ENCODE peak calls at places on chromosome 10, in five cellular contexts. One of them, this sample, is unnamed.

GRCh38 chr10:43294241-43294658 is 27.4 kb upstream of the RASGEF1A start:
- DNase-seq in A673: no peak
- DNase-seq in CD8-positive, alpha-beta memory T cell: peak
- DNase-seq in fibroblast of mammary gland: no peak
- DNase-seq in mucosa of descending colon: no peak
- DNase-seq in this sample: no peak

GRCh38 chr10:124125305-124126116 is 32.1 kb upstream of the CHST15 start:
- DNase-seq in A673: peak
- DNase-seq in CD8-positive, alpha-beta memory T cell: no peak
- DNase-seq in fibroblast of mammary gland: no peak
- DNase-seq in mucosa of descending colon: no peak
- DNase-seq in this sample: no peak

GRCh38 chr10:35224045-35224740 is 97.5 kb downstream of the CREM start:
- DNase-seq in A673: no peak
- DNase-seq in CD8-positive, alpha-beta memory T cell: no peak
- DNase-seq in fibroblast of mammary gland: no peak
- DNase-seq in mucosa of descending colon: no peak
- DNase-seq in this sample: no peak

GRCh38 chr10:32684291-32684690 is 238.4 kb downstream of the CCDC7 start:
- DNase-seq in A673: no peak
- DNase-seq in CD8-positive, alpha-beta memory T cell: no peak
- DNase-seq in fibroblast of mammary gland: no peak
- DNase-seq in mucosa of descending colon: no peak
- DNase-seq in this sample: no peak

GRCh38 chr10:11724938-11725776 is 17.0 kb upstream of the ECHDC3 start:
- DNase-seq in A673: peak
- DNase-seq in CD8-positive, alpha-beta memory T cell: no peak
- DNase-seq in fibroblast of mammary gland: peak
- DNase-seq in mucosa of descending colon: no peak
- DNase-seq in this sample: no peak

GRCh38 chr10:96118604-96119450 is 11.3 kb upstream of the ZNF518A start:
- DNase-seq in A673: no peak
- DNase-seq in CD8-positive, alpha-beta memory T cell: no peak
- DNase-seq in fibroblast of mammary gland: no peak
- DNase-seq in mucosa of descending colon: no peak
- DNase-seq in this sample: no peak

GRCh38 chr10:46557319-46558140 is 1.1 kb upstream of the GPRIN2 start:
- DNase-seq in A673: no peak
- DNase-seq in CD8-positive, alpha-beta memory T cell: peak
- DNase-seq in fibroblast of mammary gland: no peak
- DNase-seq in mucosa of descending colon: peak
- DNase-seq in this sample: peak

GRCh38 chr10:90066435-90066834 is 365.0 kb downstream of the KIF20B start:
- DNase-seq in A673: no peak
- DNase-seq in CD8-positive, alpha-beta memory T cell: no peak
- DNase-seq in fibroblast of mammary gland: no peak
- DNase-seq in mucosa of descending colon: no peak
- DNase-seq in this sample: no peak

GRCh38 chr10:11757452-11757819 is 15.3 kb downstream of the ECHDC3 start:
- DNase-seq in A673: peak
- DNase-seq in CD8-positive, alpha-beta memory T cell: no peak
- DNase-seq in fibroblast of mammary gland: peak
- DNase-seq in mucosa of descending colon: no peak
- DNase-seq in this sample: peak

GRCh38 chr10:90787906-90788491 is 69.8 kb downstream of the HTR7 start:
- DNase-seq in A673: peak
- DNase-seq in CD8-positive, alpha-beta memory T cell: no peak
- DNase-seq in fibroblast of mammary gland: peak
- DNase-seq in mucosa of descending colon: no peak
- DNase-seq in this sample: peak

GRCh38 chr10:131938681-131939080 is 37.9 kb downstream of the PPP2R2D start:
- DNase-seq in A673: no peak
- DNase-seq in CD8-positive, alpha-beta memory T cell: no peak
- DNase-seq in fibroblast of mammary gland: no peak
- DNase-seq in mucosa of descending colon: no peak
- DNase-seq in this sample: no peak

GRCh38 chr10:79984851-79985250 is 35.9 kb upstream of the SFTPD start:
- DNase-seq in A673: no peak
- DNase-seq in CD8-positive, alpha-beta memory T cell: no peak
- DNase-seq in fibroblast of mammary gland: no peak
- DNase-seq in mucosa of descending colon: no peak
- DNase-seq in this sample: no peak

GRCh38 chr10:123890761-123891146 is 853 bp downstream of the CPXM2 start:
- DNase-seq in A673: no peak
- DNase-seq in CD8-positive, alpha-beta memory T cell: no peak
- DNase-seq in fibroblast of mammary gland: no peak
- DNase-seq in mucosa of descending colon: no peak
- DNase-seq in this sample: no peak

GRCh38 chr10:100734295-100735086 is 10.9 kb upstream of the PAX2 start:
- DNase-seq in A673: no peak
- DNase-seq in CD8-positive, alpha-beta memory T cell: no peak
- DNase-seq in fibroblast of mammary gland: no peak
- DNase-seq in mucosa of descending colon: no peak
- DNase-seq in this sample: no peak

GRCh38 chr10:75170215-75170614 is 40.4 kb upstream of the VDAC2 start:
- DNase-seq in A673: no peak
- DNase-seq in CD8-positive, alpha-beta memory T cell: no peak
- DNase-seq in fibroblast of mammary gland: no peak
- DNase-seq in mucosa of descending colon: no peak
- DNase-seq in this sample: no peak

GRCh38 chr10:79350407-79351154 is 3.3 kb downstream of the PPIF start:
- DNase-seq in A673: no peak
- DNase-seq in CD8-positive, alpha-beta memory T cell: no peak
- DNase-seq in fibroblast of mammary gland: no peak
- DNase-seq in mucosa of descending colon: no peak
- DNase-seq in this sample: no peak

GRCh38 chr10:15809450-15809849 is 50.9 kb downstream of the MINDY3 start:
- DNase-seq in A673: peak
- DNase-seq in CD8-positive, alpha-beta memory T cell: no peak
- DNase-seq in fibroblast of mammary gland: no peak
- DNase-seq in mucosa of descending colon: no peak
- DNase-seq in this sample: no peak

GRCh38 chr10:48606530-48607355 is 1.9 kb upstream of the ARHGAP22 start:
- DNase-seq in A673: no peak
- DNase-seq in CD8-positive, alpha-beta memory T cell: no peak
- DNase-seq in fibroblast of mammary gland: peak
- DNase-seq in mucosa of descending colon: no peak
- DNase-seq in this sample: no peak

GRCh38 chr10:23439920-23440875 is 1.3 kb downstream of the OTUD1 start:
- DNase-seq in A673: peak
- DNase-seq in CD8-positive, alpha-beta memory T cell: peak
- DNase-seq in fibroblast of mammary gland: peak
- DNase-seq in mucosa of descending colon: peak
- DNase-seq in this sample: peak

GRCh38 chr10:20662742-20663141 is 234.4 kb downstream of the NEBL start:
- DNase-seq in A673: no peak
- DNase-seq in CD8-positive, alpha-beta memory T cell: no peak
- DNase-seq in fibroblast of mammary gland: no peak
- DNase-seq in mucosa of descending colon: no peak
- DNase-seq in this sample: no peak

GRCh38 chr10:124530215-124530665 is 68.6 kb downstream of the LHPP start:
- DNase-seq in A673: peak
- DNase-seq in CD8-positive, alpha-beta memory T cell: peak
- DNase-seq in fibroblast of mammary gland: peak
- DNase-seq in mucosa of descending colon: peak
- DNase-seq in this sample: peak

GRCh38 chr10:96740579-96741281 is 20.4 kb upstream of the PIK3AP1 start:
- DNase-seq in A673: peak
- DNase-seq in CD8-positive, alpha-beta memory T cell: no peak
- DNase-seq in fibroblast of mammary gland: no peak
- DNase-seq in mucosa of descending colon: peak
- DNase-seq in this sample: peak

GRCh38 chr10:35598379-35598778 is 6.8 kb upstream of the GJD4 start:
- DNase-seq in A673: no peak
- DNase-seq in CD8-positive, alpha-beta memory T cell: no peak
- DNase-seq in fibroblast of mammary gland: no peak
- DNase-seq in mucosa of descending colon: no peak
- DNase-seq in this sample: no peak

GRCh38 chr10:113941140-113941539 is 86.7 kb downstream of the NHLRC2 start:
- DNase-seq in A673: no peak
- DNase-seq in CD8-positive, alpha-beta memory T cell: no peak
- DNase-seq in fibroblast of mammary gland: no peak
- DNase-seq in mucosa of descending colon: no peak
- DNase-seq in this sample: no peak

GRCh38 chr10:20767028-20767427 is 130.1 kb downstream of the NEBL start:
- DNase-seq in A673: peak
- DNase-seq in CD8-positive, alpha-beta memory T cell: no peak
- DNase-seq in fibroblast of mammary gland: peak
- DNase-seq in mucosa of descending colon: no peak
- DNase-seq in this sample: no peak

DNA sequence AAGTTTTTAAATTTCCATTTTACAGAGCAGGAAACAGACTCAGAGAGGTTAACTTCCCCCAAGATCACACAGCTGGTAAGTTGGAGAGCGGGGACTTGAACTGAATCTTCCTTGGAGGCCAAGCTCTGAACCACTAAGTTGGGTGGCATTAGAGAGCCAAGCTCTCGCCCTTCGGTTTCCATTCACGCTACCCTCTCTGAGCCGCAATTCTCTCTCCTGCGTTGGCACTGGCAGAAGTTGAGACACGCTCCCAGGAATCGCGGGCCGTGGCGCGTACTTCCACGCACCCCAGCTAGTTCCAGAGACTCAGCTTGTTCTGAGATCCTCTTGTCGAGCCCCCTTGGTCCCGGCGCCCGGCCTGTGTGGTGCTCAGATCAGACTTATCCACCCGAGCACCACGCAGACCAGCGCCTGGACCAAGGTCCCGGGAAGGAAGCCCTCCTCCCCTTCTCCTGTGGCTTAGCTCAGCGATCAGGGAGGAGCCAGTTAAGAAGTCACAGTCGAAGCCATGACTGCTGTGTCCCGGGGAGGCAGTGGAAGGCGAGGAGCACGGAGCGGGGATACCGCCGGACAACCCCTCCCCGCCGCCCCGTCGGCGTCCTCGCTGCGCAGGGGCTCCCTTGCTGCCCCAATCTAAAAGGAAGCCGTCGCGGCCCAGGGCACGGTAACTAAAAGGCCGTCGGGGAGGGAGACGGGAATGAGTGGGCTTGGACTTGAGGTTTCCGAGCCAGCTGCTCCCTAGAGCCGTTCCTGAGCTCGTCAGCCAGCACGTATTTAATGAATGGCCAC is 29.5 kb upstream of the VAX1 start:
- DNase-seq in A673: peak
- DNase-seq in CD8-positive, alpha-beta memory T cell: no peak
- DNase-seq in fibroblast of mammary gland: no peak
- DNase-seq in mucosa of descending colon: no peak
- DNase-seq in this sample: no peak
- H3K4me3 ChIP-seq in A673: peak
- H3K4me3 ChIP-seq in CD8-positive, alpha-beta memory T cell: peak
- H3K4me3 ChIP-seq in fibroblast of mammary gland: no peak
- H3K4me3 ChIP-seq in mucosa of descending colon: no peak
- H3K4me3 ChIP-seq in this sample: peak

GRCh38 chr10:3803295-3803883 is 18.4 kb upstream of the KLF6 start:
- DNase-seq in A673: no peak
- DNase-seq in CD8-positive, alpha-beta memory T cell: no peak
- DNase-seq in fibroblast of mammary gland: peak
- DNase-seq in mucosa of descending colon: no peak
- DNase-seq in this sample: no peak
- H3K4me3 ChIP-seq in A673: no peak
- H3K4me3 ChIP-seq in CD8-positive, alpha-beta memory T cell: no peak
- H3K4me3 ChIP-seq in fibroblast of mammary gland: no peak
- H3K4me3 ChIP-seq in mucosa of descending colon: no peak
- H3K4me3 ChIP-seq in this sample: no peak

DNA sequence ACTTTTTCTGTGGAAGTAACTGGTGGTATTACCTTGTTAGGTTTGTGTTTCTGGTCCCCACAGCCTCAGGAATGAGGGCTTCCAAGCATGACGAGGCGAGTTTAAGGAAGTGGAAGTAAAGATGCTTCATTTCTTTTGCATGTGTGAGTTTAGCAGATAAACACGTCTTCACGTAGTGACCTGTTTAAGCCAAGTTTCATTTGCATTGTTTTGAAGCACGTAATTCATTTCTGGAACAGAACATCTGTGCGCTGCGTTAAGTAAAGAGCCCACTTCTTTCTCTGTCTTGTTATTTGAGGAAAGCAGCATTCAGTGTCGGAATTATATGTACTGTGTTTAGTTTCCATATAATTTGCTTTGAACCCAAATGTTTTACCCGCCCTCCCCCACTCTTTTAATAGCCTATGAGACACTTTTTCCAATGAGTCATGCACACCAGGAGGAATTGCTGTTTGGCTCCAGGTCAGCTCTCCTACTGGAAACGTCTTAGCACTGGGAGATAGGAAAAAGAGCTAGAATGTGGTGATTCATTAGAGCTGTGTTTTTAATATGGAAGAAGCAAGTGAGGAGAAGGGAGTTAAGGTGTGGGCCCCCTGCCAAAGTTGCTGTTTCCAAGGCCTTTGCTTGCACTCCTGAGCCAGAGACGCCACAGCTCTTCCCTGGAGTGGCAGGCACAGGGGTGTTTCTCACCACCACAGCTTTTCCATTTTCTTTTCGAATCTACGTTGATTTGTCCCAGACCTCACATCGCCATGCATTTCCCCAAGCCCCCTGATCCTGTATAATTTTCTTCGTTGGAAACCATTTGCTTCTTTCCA is 36.8 kb downstream of the BTBD16 start:
- DNase-seq in A673: peak
- DNase-seq in CD8-positive, alpha-beta memory T cell: no peak
- DNase-seq in fibroblast of mammary gland: peak
- DNase-seq in mucosa of descending colon: no peak
- DNase-seq in this sample: peak
- H3K4me3 ChIP-seq in A673: no peak
- H3K4me3 ChIP-seq in CD8-positive, alpha-beta memory T cell: no peak
- H3K4me3 ChIP-seq in fibroblast of mammary gland: peak
- H3K4me3 ChIP-seq in mucosa of descending colon: no peak
- H3K4me3 ChIP-seq in this sample: no peak

DNA sequence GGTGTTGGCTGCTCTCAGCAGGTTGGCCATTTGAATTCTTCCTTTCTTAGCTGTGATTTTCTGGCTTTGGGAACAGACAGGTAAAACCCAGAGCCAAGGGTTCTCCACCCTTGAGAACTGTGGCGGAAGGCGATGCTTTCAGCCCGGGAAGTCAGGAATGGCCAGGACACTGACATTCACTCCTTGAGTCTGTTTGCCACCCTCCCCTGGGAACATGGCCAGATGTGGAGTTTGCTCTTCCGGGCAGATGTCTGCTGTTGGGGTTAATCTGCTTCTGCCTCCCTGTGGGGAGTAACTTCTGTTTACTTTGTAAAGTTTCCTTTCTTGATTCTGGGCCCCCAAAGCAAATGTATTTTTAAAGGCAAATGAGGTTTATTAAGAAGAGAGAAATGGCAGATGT is 17.7 kb downstream of the GATA3 start:
- DNase-seq in A673: no peak
- DNase-seq in CD8-positive, alpha-beta memory T cell: no peak
- DNase-seq in fibroblast of mammary gland: no peak
- DNase-seq in mucosa of descending colon: no peak
- DNase-seq in this sample: no peak
- H3K4me3 ChIP-seq in A673: no peak
- H3K4me3 ChIP-seq in CD8-positive, alpha-beta memory T cell: no peak
- H3K4me3 ChIP-seq in fibroblast of mammary gland: no peak
- H3K4me3 ChIP-seq in mucosa of descending colon: no peak
- H3K4me3 ChIP-seq in this sample: no peak

This sample was measured in right cardiac atrium.